ENCODE peak calls at places on chromosomes 1 and 21, in seven cellular contexts. One of them, this sample, is unnamed.

GRCh38 chr1:110602466-110602865 is 3.7 kb downstream of the KCNA2 start:
- DNase-seq in T-cell: no peak
- DNase-seq in HT1080: no peak
- DNase-seq in T-helper 9 cell: no peak
- DNase-seq in GM06990: no peak
- DNase-seq in stimulated activated CD8-positive, alpha-beta memory T cell treated with anti-CD3 and anti-CD28 coated beads, Interleukin-7, amount 100 ng/mL, for 24 hours: no peak
- DNase-seq in HTR-8/SVneo: no peak
- DNase-seq in this sample: no peak

GRCh38 chr21:31675332-31675731 is 15.8 kb downstream of the SOD1 start:
- DNase-seq in T-helper 9 cell: no peak
- DNase-seq in HTR-8/SVneo: no peak
- DNase-seq in stimulated activated CD8-positive, alpha-beta memory T cell treated with anti-CD3 and anti-CD28 coated beads, Interleukin-7, amount 100 ng/mL, for 24 hours: no peak
- DNase-seq in GM06990: no peak
- DNase-seq in HT1080: no peak
- DNase-seq in T-cell: no peak
- DNase-seq in this sample: no peak

GRCh38 chr21:42330380-42331336 is 15.4 kb upstream of the TFF3 start:
- DNase-seq in HTR-8/SVneo: no peak
- DNase-seq in stimulated activated CD8-positive, alpha-beta memory T cell treated with anti-CD3 and anti-CD28 coated beads, Interleukin-7, amount 100 ng/mL, for 24 hours: no peak
- DNase-seq in T-helper 9 cell: no peak
- DNase-seq in GM06990: no peak
- DNase-seq in T-cell: no peak
- DNase-seq in HT1080: no peak
- DNase-seq in this sample: no peak

GRCh38 chr1:32989160-32989894 is 24.7 kb upstream of the RNF19B start:
- DNase-seq in HT1080: peak
- DNase-seq in T-helper 9 cell: peak
- DNase-seq in HTR-8/SVneo: peak
- DNase-seq in GM06990: no peak
- DNase-seq in T-cell: no peak
- DNase-seq in stimulated activated CD8-positive, alpha-beta memory T cell treated with anti-CD3 and anti-CD28 coated beads, Interleukin-7, amount 100 ng/mL, for 24 hours: peak
- DNase-seq in this sample: peak

GRCh38 chr1:93976291-93976690 is 67.1 kb upstream of the GCLM start:
- DNase-seq in T-helper 9 cell: no peak
- DNase-seq in stimulated activated CD8-positive, alpha-beta memory T cell treated with anti-CD3 and anti-CD28 coated beads, Interleukin-7, amount 100 ng/mL, for 24 hours: no peak
- DNase-seq in HTR-8/SVneo: no peak
- DNase-seq in T-cell: no peak
- DNase-seq in HT1080: no peak
- DNase-seq in GM06990: no peak
- DNase-seq in this sample: no peak

GRCh38 chr1:37822942-37823865 is 15.2 kb upstream of the YRDC start:
- DNase-seq in HTR-8/SVneo: no peak
- DNase-seq in HT1080: no peak
- DNase-seq in T-cell: no peak
- DNase-seq in T-helper 9 cell: no peak
- DNase-seq in GM06990: no peak
- DNase-seq in stimulated activated CD8-positive, alpha-beta memory T cell treated with anti-CD3 and anti-CD28 coated beads, Interleukin-7, amount 100 ng/mL, for 24 hours: no peak
- DNase-seq in this sample: no peak

GRCh38 chr1:190436615-190437014 is 41.0 kb downstream of the BRINP3 start:
- DNase-seq in HTR-8/SVneo: peak
- DNase-seq in GM06990: no peak
- DNase-seq in stimulated activated CD8-positive, alpha-beta memory T cell treated with anti-CD3 and anti-CD28 coated beads, Interleukin-7, amount 100 ng/mL, for 24 hours: no peak
- DNase-seq in HT1080: peak
- DNase-seq in T-helper 9 cell: no peak
- DNase-seq in T-cell: no peak
- DNase-seq in this sample: peak

GRCh38 chr21:44709426-44710293 is 1.7 kb downstream of the TSPEAR start:
- DNase-seq in T-cell: no peak
- DNase-seq in T-helper 9 cell: no peak
- DNase-seq in HT1080: no peak
- DNase-seq in GM06990: no peak
- DNase-seq in stimulated activated CD8-positive, alpha-beta memory T cell treated with anti-CD3 and anti-CD28 coated beads, Interleukin-7, amount 100 ng/mL, for 24 hours: no peak
- DNase-seq in HTR-8/SVneo: no peak
- DNase-seq in this sample: peak

GRCh38 chr1:150574260-150575071 is 4.9 kb downstream of the MCL1 start:
- DNase-seq in GM06990: no peak
- DNase-seq in HT1080: no peak
- DNase-seq in T-cell: no peak
- DNase-seq in T-helper 9 cell: no peak
- DNase-seq in stimulated activated CD8-positive, alpha-beta memory T cell treated with anti-CD3 and anti-CD28 coated beads, Interleukin-7, amount 100 ng/mL, for 24 hours: no peak
- DNase-seq in HTR-8/SVneo: no peak
- DNase-seq in this sample: peak

GRCh38 chr1:9539829-9540550 is 725 bp downstream of the SLC25A33 start:
- DNase-seq in T-cell: peak
- DNase-seq in GM06990: peak
- DNase-seq in HT1080: peak
- DNase-seq in stimulated activated CD8-positive, alpha-beta memory T cell treated with anti-CD3 and anti-CD28 coated beads, Interleukin-7, amount 100 ng/mL, for 24 hours: peak
- DNase-seq in HTR-8/SVneo: peak
- DNase-seq in T-helper 9 cell: peak
- DNase-seq in this sample: peak

GRCh38 chr1:18097206-18097605 is 10.4 kb upstream of the IGSF21 start:
- DNase-seq in T-helper 9 cell: no peak
- DNase-seq in T-cell: no peak
- DNase-seq in HTR-8/SVneo: no peak
- DNase-seq in HT1080: no peak
- DNase-seq in stimulated activated CD8-positive, alpha-beta memory T cell treated with anti-CD3 and anti-CD28 coated beads, Interleukin-7, amount 100 ng/mL, for 24 hours: no peak
- DNase-seq in GM06990: no peak
- DNase-seq in this sample: no peak

GRCh38 chr1:64469614-64469976 is 334 bp upstream of the CACHD1 start:
- DNase-seq in HTR-8/SVneo: no peak
- DNase-seq in T-cell: no peak
- DNase-seq in stimulated activated CD8-positive, alpha-beta memory T cell treated with anti-CD3 and anti-CD28 coated beads, Interleukin-7, amount 100 ng/mL, for 24 hours: no peak
- DNase-seq in GM06990: no peak
- DNase-seq in HT1080: no peak
- DNase-seq in T-helper 9 cell: no peak
- DNase-seq in this sample: peak

GRCh38 chr1:25798666-25799345 is 1.2 kb upstream of the SELENON start:
- DNase-seq in T-helper 9 cell: no peak
- DNase-seq in stimulated activated CD8-positive, alpha-beta memory T cell treated with anti-CD3 and anti-CD28 coated beads, Interleukin-7, amount 100 ng/mL, for 24 hours: no peak
- DNase-seq in HTR-8/SVneo: no peak
- DNase-seq in GM06990: no peak
- DNase-seq in T-cell: no peak
- DNase-seq in HT1080: no peak
- DNase-seq in this sample: no peak

GRCh38 chr1:225834417-225835329 is 24.7 kb downstream of the EPHX1 start:
- DNase-seq in stimulated activated CD8-positive, alpha-beta memory T cell treated with anti-CD3 and anti-CD28 coated beads, Interleukin-7, amount 100 ng/mL, for 24 hours: no peak
- DNase-seq in GM06990: no peak
- DNase-seq in HTR-8/SVneo: peak
- DNase-seq in HT1080: peak
- DNase-seq in T-helper 9 cell: no peak
- DNase-seq in T-cell: no peak
- DNase-seq in this sample: peak

GRCh38 chr1:26790551-26790953 is 2.8 kb downstream of the PIGV start:
- DNase-seq in HTR-8/SVneo: no peak
- DNase-seq in GM06990: no peak
- DNase-seq in stimulated activated CD8-positive, alpha-beta memory T cell treated with anti-CD3 and anti-CD28 coated beads, Interleukin-7, amount 100 ng/mL, for 24 hours: no peak
- DNase-seq in HT1080: peak
- DNase-seq in T-helper 9 cell: no peak
- DNase-seq in T-cell: no peak
- DNase-seq in this sample: no peak

GRCh38 chr1:173648880-173649605 is 13.9 kb downstream of the TEX50 start:
- DNase-seq in HTR-8/SVneo: no peak
- DNase-seq in GM06990: no peak
- DNase-seq in T-cell: no peak
- DNase-seq in T-helper 9 cell: no peak
- DNase-seq in HT1080: no peak
- DNase-seq in stimulated activated CD8-positive, alpha-beta memory T cell treated with anti-CD3 and anti-CD28 coated beads, Interleukin-7, amount 100 ng/mL, for 24 hours: no peak
- DNase-seq in this sample: no peak

GRCh38 chr1:198929961-198930599 is 291.2 kb downstream of the PTPRC start:
- DNase-seq in T-helper 9 cell: no peak
- DNase-seq in stimulated activated CD8-positive, alpha-beta memory T cell treated with anti-CD3 and anti-CD28 coated beads, Interleukin-7, amount 100 ng/mL, for 24 hours: no peak
- DNase-seq in HTR-8/SVneo: no peak
- DNase-seq in HT1080: no peak
- DNase-seq in T-cell: no peak
- DNase-seq in GM06990: no peak
- DNase-seq in this sample: peak

GRCh38 chr1:116472431-116472961 is 98.3 kb downstream of the CD58 start:
- DNase-seq in T-cell: no peak
- DNase-seq in GM06990: no peak
- DNase-seq in HTR-8/SVneo: no peak
- DNase-seq in T-helper 9 cell: no peak
- DNase-seq in stimulated activated CD8-positive, alpha-beta memory T cell treated with anti-CD3 and anti-CD28 coated beads, Interleukin-7, amount 100 ng/mL, for 24 hours: no peak
- DNase-seq in HT1080: no peak
- DNase-seq in this sample: no peak

GRCh38 chr1:14372526-14372925 is 226.0 kb upstream of the KAZN start:
- DNase-seq in GM06990: no peak
- DNase-seq in T-helper 9 cell: no peak
- DNase-seq in HT1080: no peak
- DNase-seq in stimulated activated CD8-positive, alpha-beta memory T cell treated with anti-CD3 and anti-CD28 coated beads, Interleukin-7, amount 100 ng/mL, for 24 hours: no peak
- DNase-seq in HTR-8/SVneo: no peak
- DNase-seq in T-cell: no peak
- DNase-seq in this sample: no peak

GRCh38 chr1:60171793-60172192 is 98.2 kb upstream of the C1orf87 start:
- DNase-seq in HT1080: peak
- DNase-seq in T-cell: no peak
- DNase-seq in stimulated activated CD8-positive, alpha-beta memory T cell treated with anti-CD3 and anti-CD28 coated beads, Interleukin-7, amount 100 ng/mL, for 24 hours: no peak
- DNase-seq in T-helper 9 cell: no peak
- DNase-seq in HTR-8/SVneo: no peak
- DNase-seq in GM06990: no peak
- DNase-seq in this sample: no peak

GRCh38 chr1:93605812-93606512 is 75.7 kb downstream of the BCAR3 start:
- DNase-seq in T-cell: no peak
- DNase-seq in HT1080: peak
- DNase-seq in stimulated activated CD8-positive, alpha-beta memory T cell treated with anti-CD3 and anti-CD28 coated beads, Interleukin-7, amount 100 ng/mL, for 24 hours: no peak
- DNase-seq in T-helper 9 cell: no peak
- DNase-seq in GM06990: no peak
- DNase-seq in HTR-8/SVneo: peak
- DNase-seq in this sample: peak

GRCh38 chr1:12215118-12215517 is 14.7 kb upstream of the VPS13D start:
- DNase-seq in HT1080: no peak
- DNase-seq in T-helper 9 cell: no peak
- DNase-seq in HTR-8/SVneo: no peak
- DNase-seq in T-cell: no peak
- DNase-seq in GM06990: no peak
- DNase-seq in stimulated activated CD8-positive, alpha-beta memory T cell treated with anti-CD3 and anti-CD28 coated beads, Interleukin-7, amount 100 ng/mL, for 24 hours: no peak
- DNase-seq in this sample: no peak

GRCh38 chr21:45140346-45140940 is 66.1 kb downstream of the ADARB1 start:
- DNase-seq in HTR-8/SVneo: peak
- DNase-seq in HT1080: peak
- DNase-seq in stimulated activated CD8-positive, alpha-beta memory T cell treated with anti-CD3 and anti-CD28 coated beads, Interleukin-7, amount 100 ng/mL, for 24 hours: no peak
- DNase-seq in T-cell: peak
- DNase-seq in T-helper 9 cell: peak
- DNase-seq in GM06990: peak
- DNase-seq in this sample: peak

GRCh38 chr1:15681346-15682290 is 2.5 kb upstream of the PLEKHM2 start:
- DNase-seq in T-cell: no peak
- DNase-seq in stimulated activated CD8-positive, alpha-beta memory T cell treated with anti-CD3 and anti-CD28 coated beads, Interleukin-7, amount 100 ng/mL, for 24 hours: no peak
- DNase-seq in HTR-8/SVneo: no peak
- DNase-seq in T-helper 9 cell: no peak
- DNase-seq in GM06990: no peak
- DNase-seq in HT1080: no peak
- DNase-seq in this sample: no peak

This sample was measured in MCF 10A.